ENCODE peak calls at places on chromosome 17, in nine cellular contexts. P is hippocampal formation; U is left cardiac atrium; D is neural crest cell; X is activated CD4-positive, CD25-positive, alpha-beta regulatory T cell treated with anti-CD3 and anti-CD28 coated beads, Interleukin-2, amount 50 U/mL, for 16 hours; V is SW480; N is progenitor cell of endocrine pancreas; K is cardiac muscle cell; R is CD4-positive, alpha-beta T cell. C is an unnamed sample.

GRCh38 chr17:42111901-42112551 is 488 bp downstream of the DHX58 start:
- DNase-seq in V (no peak), K (peak; percentile 40), R (peak; percentile 9), D (no peak), P (no peak), U (peak; percentile 34), X (no peak), N (no peak), C (no peak)

GRCh38 chr17:32519769-32520701 is 33.2 kb downstream of the CDK5R1 start:
- DNase-seq in D (no peak), U (peak; percentile 31), K (peak; percentile 16), V (peak; percentile 98), R (peak; percentile 67), N (no peak), P (no peak), X (no peak), C (no peak)

GRCh38 chr17:75654176-75654575 is 12.8 kb downstream of the RECQL5 start:
- DNase-seq in R (no peak), X (no peak), K (peak; percentile 15), N (no peak), P (peak; percentile 47), V (peak; percentile 34), U (no peak), D (no peak), C (no peak)

GRCh38 chr17:36064142-36064541 is at the start of gene CCL18:
- DNase-seq in R (no peak), X (no peak), P (no peak), U (no peak), V (no peak), N (no peak), K (no peak), D (no peak), C (no peak)

GRCh38 chr17:77471984-77472836 is 331.4 kb downstream of the SEC14L1 start:
- DNase-seq in U (peak; percentile 49), X (no peak), D (no peak), N (no peak), K (peak; percentile 97), V (no peak), P (peak; percentile 46), R (no peak), C (peak; percentile 20)

GRCh38 chr17:10243905-10244844 is 45.8 kb upstream of the GAS7 start:
- DNase-seq in P (no peak), K (peak; percentile 78), X (no peak), V (no peak), U (no peak), R (no peak), D (no peak), N (no peak), C (no peak)

GRCh38 chr17:45976391-45976754 is 22.7 kb upstream of the STH start:
- DNase-seq in V (no peak), P (no peak), N (no peak), U (no peak), K (no peak), D (no peak), X (no peak), R (no peak), C (no peak)

GRCh38 chr17:21166599-21167265 is 40.0 kb downstream of the DHRS7B start:
- DNase-seq in P (no peak), N (no peak), R (no peak), X (no peak), V (no peak), K (peak; percentile 69), U (no peak), D (no peak), C (no peak)

GRCh38 chr17:82322526-82323453 is 5.4 kb upstream of the CD7 start:
- DNase-seq in R (no peak), P (no peak), U (peak; percentile 15), N (no peak), X (no peak), V (no peak), D (no peak), K (no peak), C (no peak)

GRCh38 chr17:16377804-16378400 is 3.0 kb upstream of the UBB start:
- DNase-seq in D (no peak), R (no peak), N (no peak), K (peak; percentile 65), X (no peak), P (no peak), V (no peak), U (no peak), C (no peak)